ENCODE peak calls at places on chromosomes 13 and 19, in seven cellular contexts. E is tibial artery; F is body of pancreas; L is CD8-positive, alpha-beta memory T cell; W is heart right ventricle; C is iPS DF 6.9; Q is right lobe of liver. G is an unnamed sample.

GRCh38 chr13:108402850-108403249 is 133.3 kb downstream of the TNFSF13B start:
- DNase-seq in E (no peak), F (no peak), L (no peak), W (no peak), C (no peak), Q (no peak), G (no peak)

GRCh38 chr13:78160793-78161192 is 242.2 kb upstream of the EDNRB start:
- DNase-seq in E (no peak), F (no peak), L (no peak), W (no peak), C (no peak), Q (no peak), G (no peak)

GRCh38 chr13:102589291-102589822 is 7.4 kb upstream of the TPP2 start:
- DNase-seq in E (no peak), F (no peak), L (no peak), W (no peak), C (no peak), Q (no peak), G (no peak)

GRCh38 chr13:40629678-40630384 is 36.6 kb downstream of the FOXO1 start:
- DNase-seq in E (no peak), F (no peak), L (no peak), W (no peak), C (no peak), Q (no peak), G (no peak)

GRCh38 chr13:98976338-98976737 is 1.5 kb downstream of the DOCK9 start:
- DNase-seq in E (no peak), F (no peak), L (no peak), W (no peak), C (no peak), Q (no peak), G (no peak)

GRCh38 chr13:35791191-35791902 is 314.9 kb upstream of the MAB21L1 start:
- DNase-seq in E (no peak), F (no peak), L (no peak), W (no peak), C (no peak), Q (no peak), G (no peak)

GRCh38 chr13:111177803-111178389 is 62.8 kb downstream of the ARHGEF7 start:
- DNase-seq in E (no peak), F (no peak), L (no peak), W (no peak), C (no peak), Q (no peak), G (no peak)

GRCh38 chr13:27403252-27403678 is 21.2 kb upstream of the GTF3A start:
- DNase-seq in E (no peak), F (peak; percentile 29), L (no peak), W (no peak), C (no peak), Q (no peak), G (no peak)

GRCh38 chr13:75749407-75749806 is 113.3 kb downstream of the LMO7 start:
- DNase-seq in E (peak; percentile 45), F (no peak), L (no peak), W (no peak), C (no peak), Q (no peak), G (no peak)

GRCh38 chr19:36605839-36606478 is 846 bp downstream of the ZNF382 start:
- DNase-seq in E (no peak), F (no peak), L (no peak), W (no peak), C (no peak), Q (no peak), G (no peak)

GRCh38 chr13:31964168-31964567 is 67.4 kb upstream of the FRY start:
- DNase-seq in E (no peak), F (no peak), L (no peak), W (no peak), C (no peak), Q (no peak), G (no peak)

GRCh38 chr13:95553614-95554385 is 1.3 kb downstream of the CLDN10 start:
- DNase-seq in E (no peak), F (peak; percentile 79), L (no peak), W (no peak), C (no peak), Q (no peak), G (no peak)

GRCh38 chr13:102020611-102021216 is 381.1 kb downstream of the FGF14 start:
- DNase-seq in E (no peak), F (no peak), L (no peak), W (no peak), C (no peak), Q (no peak), G (no peak)

GRCh38 chr19:38721977-38722773 is 22.1 kb downstream of the CAPN12 start:
- DNase-seq in E (no peak), F (no peak), L (no peak), W (peak; percentile 84), C (no peak), Q (no peak), G (no peak)

GRCh38 chr13:27406178-27406939 is 18.1 kb upstream of the GTF3A start:
- DNase-seq in E (no peak), F (peak; percentile 41), L (peak; percentile 44), W (no peak), C (no peak), Q (no peak), G (peak; percentile 82)

GRCh38 chr13:26132756-26133155 is 80.9 kb upstream of the SHISA2 start:
- DNase-seq in E (no peak), F (no peak), L (no peak), W (no peak), C (no peak), Q (no peak), G (no peak)

GRCh38 chr13:48518083-48518482 is 14.8 kb downstream of the RCBTB2 start:
- DNase-seq in E (no peak), F (no peak), L (no peak), W (no peak), C (no peak), Q (no peak), G (no peak)

GRCh38 chr19:16062789-16063188 is 13.5 kb upstream of the TPM4 start:
- DNase-seq in E (peak; percentile 54), F (peak; percentile 37), L (peak; percentile 57), W (peak; percentile 55), C (no peak), Q (no peak), G (peak; percentile 68)

GRCh38 chr13:27251166-27252088 is at the start of gene RPL21:
- DNase-seq in E (peak; percentile 95), F (peak; percentile 94), L (peak; percentile 92), W (peak; percentile 98), C (peak; percentile 93), Q (peak; percentile 97), G (peak; percentile 96)

GRCh38 chr19:38148337-38148736 is 75.7 kb downstream of the DPF1 start:
- DNase-seq in E (no peak), F (no peak), L (no peak), W (peak; percentile 39), C (no peak), Q (no peak), G (no peak)

GRCh38 chr19:13138171-13138915 is 11.8 kb downstream of the STX10 start:
- DNase-seq in E (no peak), F (no peak), L (no peak), W (no peak), C (no peak), Q (no peak), G (no peak)

GRCh38 chr19:46181386-46181774 is 33.3 kb downstream of the IGFL2 start:
- DNase-seq in E (no peak), F (no peak), L (no peak), W (no peak), C (no peak), Q (no peak), G (no peak)

GRCh38 chr19:54287456-54287855 is 6.5 kb upstream of the LILRB2 start:
- DNase-seq in E (no peak), F (no peak), L (no peak), W (no peak), C (no peak), Q (no peak), G (no peak)

DNA sequence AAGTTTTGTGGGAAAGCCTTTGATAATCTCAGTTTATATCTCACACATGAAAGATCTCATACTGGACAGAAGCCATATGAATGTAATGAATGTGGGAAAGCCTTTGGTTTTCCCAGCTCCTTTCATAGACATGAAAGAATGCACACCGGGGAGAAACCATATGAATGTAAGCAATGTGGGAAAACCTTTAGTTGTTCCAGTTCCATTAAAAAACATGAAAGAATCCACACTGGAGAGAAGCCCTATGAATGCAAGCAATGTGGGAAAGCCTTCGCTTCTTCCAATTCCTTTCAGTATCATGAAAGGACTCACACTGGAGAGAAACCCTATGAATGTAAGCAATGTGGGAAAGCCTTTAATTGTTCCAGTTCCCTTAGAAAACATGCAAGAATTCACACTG is 54.8 kb downstream of the ZNF627 start:
- DNase-seq in E (no peak), F (no peak), L (no peak), W (no peak), C (no peak), Q (no peak), G (no peak)
- H3K4me3 ChIP-seq in E (no peak overlapping the region), F (no peak overlapping the region), L (no peak overlapping the region), W (no peak overlapping the region), C (no peak overlapping the region), Q (no peak overlapping the region), G (no peak overlapping the region)

GRCh38 chr13:113934576-113934975 is 39.3 kb downstream of the C13orf46 start:
- DNase-seq in E (peak; percentile 20), F (no peak), L (no peak), W (no peak), C (no peak), Q (peak; percentile 37), G (no peak)
- H3K27ac ChIP-seq in E (peak overlapping the region; percentile 81), F (no peak overlapping the region), L (no peak overlapping the region), W (peak overlapping the region; percentile 30), C (no peak overlapping the region), Q (no peak overlapping the region), G (no peak overlapping the region)

GRCh38 chr13:29594310-29594709 is 1.2 kb downstream of the SLC7A1 start:
- DNase-seq in E (peak; percentile 47), F (peak; percentile 68), L (peak; percentile 31), W (no peak), C (no peak), Q (no peak), G (peak; percentile 68)
- H3K4me1 ChIP-seq in E (peaks cover 15% of the 10 kb centered on the region), F (peaks cover 23% of the 10 kb centered on the region), L (peaks cover 20% of the 10 kb centered on the region), W (peaks cover 28% of the 10 kb centered on the region), C (peaks cover 1% of the 10 kb centered on the region), Q (no peaks in the 10 kb centered on the region), G (no peaks in the 10 kb centered on the region)

DNA sequence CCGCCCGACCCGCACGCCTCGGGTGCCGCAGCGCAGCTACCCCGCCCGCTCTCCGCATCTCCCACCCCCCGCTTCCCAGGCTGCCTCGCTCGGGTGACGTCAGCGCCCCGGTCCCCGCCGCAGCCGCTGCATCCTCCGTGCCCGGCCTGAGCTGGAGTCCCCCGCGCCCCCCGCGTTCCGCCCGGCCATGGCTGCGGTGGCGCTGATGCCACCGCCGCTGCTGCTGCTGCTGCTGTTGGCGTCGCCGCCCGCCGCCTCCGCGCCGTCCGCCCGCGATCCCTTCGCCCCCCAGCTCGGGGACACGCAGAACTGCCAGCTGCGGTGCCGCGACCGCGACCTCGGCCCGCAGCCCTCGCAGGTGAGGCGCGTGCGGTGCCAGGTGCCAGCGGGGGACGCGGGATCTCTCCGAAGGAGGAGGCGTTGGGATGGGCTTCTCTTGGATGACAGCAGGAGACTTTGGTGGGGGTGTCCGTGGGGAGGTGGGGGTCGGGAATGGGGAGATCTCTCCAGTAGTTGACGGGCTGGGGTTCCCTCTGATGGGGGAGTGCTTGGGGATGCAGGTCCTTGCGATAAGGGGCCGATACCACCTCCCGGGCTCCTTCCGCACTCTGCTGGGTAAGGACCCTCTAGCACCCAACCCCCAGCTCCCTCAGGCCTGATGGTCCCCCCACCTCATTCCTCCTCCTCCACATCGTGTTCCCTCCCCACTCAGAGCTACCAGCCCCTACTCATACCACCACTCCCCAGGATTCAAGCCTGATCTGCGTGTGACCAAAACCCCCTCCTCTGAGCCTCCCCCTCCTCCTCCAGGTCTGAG is at the start of gene TMEM59L:
- DNase-seq in E (no peak), F (no peak), L (peak; percentile 44), W (no peak), C (no peak), Q (no peak), G (no peak)
- H3K4me3 ChIP-seq in E (peak within 1 kb of the TSS; percentile 54), F (no peak within 1 kb of the TSS), L (peak within 1 kb of the TSS; percentile 50), W (peak within 1 kb of the TSS; percentile 49), C (peak within 1 kb of the TSS; percentile 77), Q (no peak within 1 kb of the TSS), G (no peak within 1 kb of the TSS)